ENCODE peak calls at places on chromosomes 6 and 20, in seven cellular contexts. L is NCI-H1092 treated with DMSO at 0.1 percent for 48 hours; N is activated gamma-delta T cell treated with anti-CD3 and anti-CD28 coated beads, Interleukin-2, amount 50 U/mL, for 16 hours; U is GM04504; S is colonic mucosa; Z is SW 1271; J is CD8-positive, alpha-beta memory T cell. O is an unnamed sample.

GRCh38 chr6:136616527-136616926 is 66.3 kb upstream of the MAP7 start:
- DNase-seq in L (no peak), U (no peak), S (no peak), Z (no peak), J (no peak), N (no peak), O (no peak)

GRCh38 chr6:163191704-163192537 is 222.6 kb upstream of the QKI start:
- DNase-seq in L (no peak), N (no peak), U (no peak), Z (no peak), S (no peak), J (no peak), O (no peak)

GRCh38 chr6:63807056-63807455 is 171.5 kb downstream of the PHF3 start:
- DNase-seq in L (no peak), Z (peak; percentile 20), S (no peak), J (no peak), N (no peak), U (no peak), O (no peak)

GRCh38 chr6:37517411-37517812 is 17.7 kb upstream of the CCDC167 start:
- DNase-seq in Z (no peak), N (peak; percentile 69), L (no peak), U (no peak), S (peak; percentile 22), J (peak; percentile 92), O (peak; percentile 73)

GRCh38 chr20:59805266-59805665 is 128.2 kb downstream of the SYCP2 start:
- DNase-seq in N (no peak), Z (no peak), L (no peak), J (no peak), S (peak; percentile 6), U (no peak), O (no peak)

GRCh38 chr6:89197141-89197540 is 20.0 kb downstream of the GABRR1 start:
- DNase-seq in S (no peak), Z (no peak), L (no peak), N (no peak), U (no peak), J (no peak), O (no peak)

GRCh38 chr20:48128436-48128835 is 343.2 kb upstream of the SULF2 start:
- DNase-seq in U (no peak), S (no peak), Z (no peak), L (no peak), J (no peak), N (no peak), O (no peak)

GRCh38 chr6:14212020-14212419 is 94.4 kb downstream of the CD83 start:
- DNase-seq in J (no peak), U (no peak), S (no peak), Z (no peak), N (no peak), L (no peak), O (no peak)

GRCh38 chr6:32807020-32807580 is 9.7 kb downstream of the HLA-DOB start:
- DNase-seq in Z (no peak), U (no peak), S (no peak), N (no peak), L (no peak), J (no peak), O (no peak)

GRCh38 chr6:36577298-36577697 is 16.9 kb upstream of the SRSF3 start:
- DNase-seq in N (no peak), S (no peak), L (no peak), U (peak; percentile 73), J (no peak), Z (peak; percentile 93), O (no peak)

GRCh38 chr6:160917581-160917980 is 74.0 kb upstream of the MAP3K4 start:
- DNase-seq in Z (no peak), L (no peak), U (no peak), N (no peak), S (no peak), J (no peak), O (no peak)

GRCh38 chr6:89146748-89147715 is 1.2 kb downstream of the PM20D2 start:
- DNase-seq in S (no peak), L (peak; percentile 40), J (no peak), N (no peak), Z (peak; percentile 65), U (no peak), O (no peak)

GRCh38 chr6:142284419-142284818 is 17.4 kb upstream of the ADGRG6 start:
- DNase-seq in S (no peak), J (no peak), N (no peak), Z (no peak), U (no peak), L (no peak), O (no peak)

GRCh38 chr6:38212579-38212978 is 393.1 kb downstream of the ZFAND3 start:
- DNase-seq in N (no peak), L (peak; percentile 82), S (no peak), U (no peak), Z (no peak), J (no peak), O (no peak)

GRCh38 chr6:127586372-127586771 is 9.4 kb downstream of the C6orf58 start:
- DNase-seq in L (no peak), U (no peak), S (no peak), N (no peak), Z (no peak), J (no peak), O (no peak)

GRCh38 chr6:18280084-18280483 is 15.8 kb upstream of the DEK start:
- DNase-seq in L (peak; percentile 79), Z (no peak), N (no peak), S (no peak), J (no peak), U (no peak), O (no peak)

GRCh38 chr6:40848038-40848437 is 191.0 kb downstream of the UNC5CL start:
- DNase-seq in N (no peak), Z (no peak), S (peak; percentile 22), J (no peak), L (no peak), U (peak; percentile 15), O (no peak)